ENCODE peak calls at places on chromosome 17, in ten cellular contexts. Z, A, N, H, T, B, G, I, V and W are unnamed samples.

GRCh38 chr17:37527249-37527851 is 37.7 kb downstream of the DUSP14 start:
- DNase-seq in B (peak), H (no peak), V (peak), I (no peak), G (no peak), Z (peak), T (peak), N (no peak), A (no peak), W (peak)

GRCh38 chr17:41792835-41793748 is 6.6 kb upstream of the JUP start:
- DNase-seq in I (no peak), H (no peak), Z (peak), T (peak), N (peak), B (no peak), G (peak), V (no peak), A (peak), W (no peak)

GRCh38 chr17:76445697-76446448 is 7.1 kb downstream of the UBE2O start:
- DNase-seq in I (no peak), V (no peak), Z (no peak), A (no peak), B (no peak), H (no peak), N (no peak), G (no peak), T (no peak), W (no peak)

GRCh38 chr17:41008811-41009210 is at the start of gene KRTAP3-1:
- DNase-seq in B (no peak), I (no peak), V (no peak), A (no peak), N (no peak), H (no peak), T (no peak), Z (no peak), G (no peak), W (no peak)

GRCh38 chr17:75832652-75833400 is 11.4 kb downstream of the UNC13D start:
- DNase-seq in A (no peak), I (no peak), T (no peak), G (no peak), V (no peak), H (no peak), B (no peak), Z (no peak), N (no peak), W (no peak)

GRCh38 chr17:58391302-58391984 is 25.9 kb downstream of the RNF43 start:
- DNase-seq in A (no peak), Z (peak), B (no peak), I (no peak), G (peak), N (no peak), H (peak), T (peak), V (no peak), W (no peak)

GRCh38 chr17:78896091-78896833 is 6.7 kb downstream of the CEP295NL start:
- DNase-seq in H (no peak), V (no peak), G (no peak), I (no peak), B (no peak), N (no peak), Z (peak), A (peak), T (no peak), W (no peak)

GRCh38 chr17:76695059-76695892 is 15.5 kb downstream of the MXRA7 start:
- DNase-seq in H (no peak), Z (no peak), B (no peak), A (no peak), T (no peak), V (peak), G (no peak), I (no peak), N (no peak), W (no peak)

GRCh38 chr17:20010099-20010863 is 1.1 kb downstream of the SPECC1 start:
- DNase-seq in I (no peak), V (peak), T (peak), H (peak), G (peak), B (peak), A (peak), Z (peak), N (peak), W (peak)

GRCh38 chr17:52148969-52149351 is 9.6 kb downstream of the CA10 start:
- DNase-seq in T (no peak), A (no peak), I (no peak), N (no peak), V (no peak), H (no peak), G (no peak), B (no peak), Z (no peak), W (no peak)

GRCh38 chr17:69677130-69677529 is 262.6 kb downstream of the MAP2K6 start:
- DNase-seq in B (no peak), H (no peak), G (no peak), N (no peak), I (no peak), Z (no peak), T (peak), A (no peak), V (no peak), W (no peak)

GRCh38 chr17:69945698-69946185 is 129.3 kb upstream of the KCNJ16 start:
- DNase-seq in N (no peak), G (no peak), B (no peak), V (no peak), T (no peak), A (no peak), Z (no peak), I (no peak), H (no peak), W (no peak)

GRCh38 chr17:49637050-49637449 is 40.8 kb downstream of the SPOP start:
- DNase-seq in G (no peak), N (no peak), H (no peak), A (no peak), B (no peak), Z (no peak), V (no peak), I (no peak), T (peak), W (no peak)

GRCh38 chr17:51152766-51153209 is 571 bp upstream of the NME1 start:
- DNase-seq in T (no peak), Z (peak), N (no peak), V (no peak), B (no peak), I (no peak), G (no peak), H (no peak), A (no peak), W (no peak)

GRCh38 chr17:42290577-42290976 is 2.3 kb downstream of the STAT5A start:
- DNase-seq in H (no peak), V (no peak), T (no peak), A (peak), Z (peak), I (no peak), B (no peak), N (no peak), G (no peak), W (no peak)

GRCh38 chr17:77405867-77406513 is 265.2 kb downstream of the SEC14L1 start:
- DNase-seq in G (no peak), A (no peak), I (peak), V (no peak), T (no peak), Z (no peak), N (no peak), H (no peak), B (no peak), W (no peak)

GRCh38 chr17:67290994-67291362 is 46.0 kb upstream of the HELZ start:
- DNase-seq in I (no peak), A (peak), H (no peak), T (no peak), V (no peak), N (no peak), Z (peak), G (no peak), B (no peak), W (no peak)

GRCh38 chr17:17567114-17567513 is 24.4 kb downstream of the PEMT start:
- DNase-seq in I (no peak), H (no peak), G (no peak), V (no peak), B (no peak), T (no peak), A (no peak), Z (no peak), N (peak), W (no peak)

GRCh38 chr17:79028496-79029326 is 4.7 kb downstream of the C1QTNF1 start:
- DNase-seq in A (peak), G (no peak), Z (peak), H (no peak), N (no peak), T (no peak), B (no peak), I (no peak), V (no peak), W (no peak)

GRCh38 chr17:57911834-57912673 is 43.2 kb downstream of the CUEDC1 start:
- DNase-seq in V (no peak), T (peak), H (peak), Z (no peak), G (peak), A (peak), N (peak), B (no peak), I (no peak), W (no peak)

GRCh38 chr17:49089094-49089493 is 43.5 kb upstream of the B4GALNT2 start:
- DNase-seq in G (no peak), H (no peak), T (no peak), N (no peak), V (no peak), A (no peak), I (no peak), Z (no peak), B (no peak), W (no peak)

GRCh38 chr17:75135946-75136345 is 4.4 kb upstream of the NT5C start:
- DNase-seq in N (no peak), G (no peak), V (no peak), I (no peak), A (no peak), B (no peak), Z (no peak), T (peak), H (no peak), W (no peak)

GRCh38 chr17:36124879-36125824 is 21.5 kb downstream of the CCL4 start:
- DNase-seq in V (no peak), N (no peak), Z (no peak), I (no peak), T (no peak), A (no peak), B (no peak), G (no peak), H (no peak), W (no peak)

GRCh38 chr17:66987059-66987616 is 22.6 kb downstream of the CACNG4 start:
- DNase-seq in Z (peak), H (no peak), B (no peak), A (no peak), I (no peak), V (no peak), G (no peak), T (no peak), N (no peak), W (no peak)

GRCh38 chr17:10730956-10731879 is 1.4 kb upstream of the TMEM220 start:
- DNase-seq in V (no peak), G (no peak), B (no peak), N (no peak), A (no peak), Z (no peak), H (no peak), I (no peak), T (no peak), W (no peak)

GRCh38 chr17:20922128-20922670 is 120.6 kb downstream of the USP22 start:
- DNase-seq in N (peak), V (no peak), Z (no peak), B (no peak), H (no peak), G (no peak), T (peak), A (no peak), I (no peak), W (no peak)

GRCh38 chr17:61385091-61385868 is 14.4 kb upstream of the TBX2 start:
- DNase-seq in A (no peak), B (no peak), G (no peak), N (no peak), T (no peak), Z (no peak), V (no peak), H (no peak), I (no peak), W (no peak)

GRCh38 chr17:12909046-12909445 is 108.8 kb downstream of the ELAC2 start:
- DNase-seq in I (peak), H (no peak), B (no peak), Z (no peak), V (no peak), G (no peak), T (no peak), A (no peak), N (no peak), W (peak)

GRCh38 chr17:10233157-10233556 is 34.8 kb upstream of the GAS7 start:
- DNase-seq in N (no peak), I (no peak), B (no peak), V (no peak), A (no peak), T (no peak), G (no peak), H (no peak), Z (no peak), W (no peak)

GRCh38 chr17:58047751-58048150 is 35.5 kb upstream of the DYNLL2 start:
- DNase-seq in A (no peak), I (no peak), G (no peak), H (no peak), N (no peak), T (no peak), Z (peak), V (no peak), B (no peak), W (no peak)

DNA sequence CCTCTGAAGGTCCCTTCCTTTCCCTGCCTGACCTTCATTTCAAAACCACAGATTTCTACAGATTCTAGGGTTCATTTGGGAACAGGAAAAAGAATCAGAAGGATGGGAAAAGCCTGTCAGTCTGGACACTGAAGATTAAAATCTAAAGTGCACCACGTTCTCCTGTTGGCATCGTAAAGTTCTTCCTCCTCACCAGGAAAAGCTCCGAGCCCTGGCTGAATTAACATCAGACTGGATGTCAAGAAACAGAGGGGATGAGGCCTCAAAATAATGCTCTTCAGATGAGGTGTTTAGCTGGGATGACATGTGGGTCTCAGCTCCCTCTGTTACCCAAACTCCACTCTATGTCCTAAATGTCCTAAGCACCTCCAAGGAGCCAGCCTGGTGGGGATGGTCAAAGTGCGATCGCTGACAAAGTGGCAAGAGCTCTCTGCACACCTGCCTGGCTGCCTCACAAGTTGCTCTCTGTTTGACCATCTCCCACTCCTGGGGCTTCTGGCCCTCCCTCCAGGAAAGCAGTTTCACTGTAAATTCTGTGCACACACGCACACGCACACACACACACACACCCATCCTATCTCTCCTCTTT is 1.9 kb downstream of the PITPNA start:
- DNase-seq in T (peak), B (no peak), A (no peak), I (no peak), N (no peak), H (no peak), Z (no peak), G (no peak), V (no peak), W (no peak)
- H3K4me3 ChIP-seq in T (no peak), B (peak), A (no peak), I (peak), N (peak), H (no peak), Z (peak), G (no peak), V (no peak), W (no peak)

GRCh38 chr17:81523139-81524062 is 4.8 kb upstream of the FSCN2 start:
- DNase-seq in I (no peak), A (no peak), V (no peak), N (no peak), H (no peak), T (no peak), G (no peak), Z (peak), B (no peak), W (peak)
- TF ChIP-seq CTCF in I (peak), A (no peak), V (no peak), N (no peak), H (no peak), T (peak), G (no peak), Z (no peak), B (peak), W (peak)

GRCh38 chr17:47660064-47660492 is 10.4 kb downstream of the KPNB1 start:
- DNase-seq in V (peak), Z (no peak), B (no peak), I (peak), N (no peak), A (no peak), T (no peak), G (no peak), H (no peak), W (peak)
- H3K4me3 ChIP-seq in V (peak), Z (no peak), B (no peak), I (peak), N (no peak), A (no peak), T (no peak), G (no peak), H (no peak), W (peak)

GRCh38 chr17:3576970-3577369 is 19.4 kb upstream of the TRPV3 start:
- DNase-seq in G (no peak), Z (no peak), I (no peak), H (no peak), N (no peak), V (no peak), B (no peak), A (no peak), T (no peak), W (no peak)
- TF ChIP-seq CTCF in G (no peak), Z (no peak), I (no peak), H (no peak), N (no peak), V (no peak), B (no peak), A (no peak), T (no peak), W (no peak)